ENCODE peak calls at places on chromosomes 7 and 10, in seven cellular contexts. One of them, this sample, is unnamed.
A peak's percentile ranks its signal among the peaks of the same experiment; 100 is the strongest.

GRCh38 chr10:99993994-99994689 is 15.6 kb downstream of the DNMBP start:
- DNase-seq in left ventricle myocardium inferior: peak; percentile 25
- DNase-seq in neuronal stem cell: no peak
- DNase-seq in NCI-H446: peak; percentile 48
- DNase-seq in osteocyte: no peak
- DNase-seq in mucosa of descending colon: no peak
- DNase-seq in RPMI7951: peak; percentile 94
- DNase-seq in this sample: peak; percentile 53

GRCh38 chr10:11195017-11195586 is 177.4 kb downstream of the CELF2 start:
- DNase-seq in mucosa of descending colon: no peak
- DNase-seq in RPMI7951: no peak
- DNase-seq in NCI-H446: no peak
- DNase-seq in neuronal stem cell: no peak
- DNase-seq in left ventricle myocardium inferior: no peak
- DNase-seq in osteocyte: no peak
- DNase-seq in this sample: no peak

GRCh38 chr7:139623518-139623917 is 100.0 kb downstream of the CLEC2L start:
- DNase-seq in osteocyte: no peak
- DNase-seq in NCI-H446: no peak
- DNase-seq in neuronal stem cell: no peak
- DNase-seq in RPMI7951: no peak
- DNase-seq in mucosa of descending colon: no peak
- DNase-seq in left ventricle myocardium inferior: no peak
- DNase-seq in this sample: no peak

GRCh38 chr10:71312840-71313789 is 5.9 kb upstream of the SLC29A3 start:
- DNase-seq in NCI-H446: peak; percentile 91
- DNase-seq in RPMI7951: peak; percentile 57
- DNase-seq in left ventricle myocardium inferior: peak; percentile 58
- DNase-seq in neuronal stem cell: no peak
- DNase-seq in osteocyte: no peak
- DNase-seq in mucosa of descending colon: no peak
- DNase-seq in this sample: peak; percentile 50

GRCh38 chr7:77351539-77352004 is 64.6 kb downstream of the GSAP start:
- DNase-seq in RPMI7951: no peak
- DNase-seq in neuronal stem cell: no peak
- DNase-seq in left ventricle myocardium inferior: peak; percentile 28
- DNase-seq in osteocyte: no peak
- DNase-seq in NCI-H446: no peak
- DNase-seq in mucosa of descending colon: no peak
- DNase-seq in this sample: no peak

GRCh38 chr7:129588268-129588667 is 23.3 kb upstream of the NRF1 start:
- DNase-seq in left ventricle myocardium inferior: no peak
- DNase-seq in mucosa of descending colon: no peak
- DNase-seq in NCI-H446: no peak
- DNase-seq in RPMI7951: no peak
- DNase-seq in osteocyte: no peak
- DNase-seq in neuronal stem cell: no peak
- DNase-seq in this sample: no peak

GRCh38 chr7:68629-69028 is 123.7 kb upstream of the FAM20C start:
- DNase-seq in neuronal stem cell: no peak
- DNase-seq in osteocyte: no peak
- DNase-seq in RPMI7951: peak; percentile 99
- DNase-seq in NCI-H446: no peak
- DNase-seq in left ventricle myocardium inferior: no peak
- DNase-seq in mucosa of descending colon: no peak
- DNase-seq in this sample: no peak

GRCh38 chr7:34991938-34992840 is 45.1 kb downstream of the DPY19L1 start:
- DNase-seq in mucosa of descending colon: peak; percentile 58
- DNase-seq in RPMI7951: peak; percentile 55
- DNase-seq in left ventricle myocardium inferior: no peak
- DNase-seq in osteocyte: no peak
- DNase-seq in neuronal stem cell: no peak
- DNase-seq in NCI-H446: no peak
- DNase-seq in this sample: no peak

GRCh38 chr7:19203686-19204085 is 58.5 kb upstream of the FERD3L start:
- DNase-seq in mucosa of descending colon: no peak
- DNase-seq in RPMI7951: no peak
- DNase-seq in NCI-H446: no peak
- DNase-seq in left ventricle myocardium inferior: no peak
- DNase-seq in neuronal stem cell: no peak
- DNase-seq in osteocyte: no peak
- DNase-seq in this sample: no peak

GRCh38 chr7:157807510-157807909 is 470.7 kb downstream of the DNAJB6 start:
- DNase-seq in left ventricle myocardium inferior: no peak
- DNase-seq in RPMI7951: peak; percentile 67
- DNase-seq in osteocyte: no peak
- DNase-seq in mucosa of descending colon: no peak
- DNase-seq in NCI-H446: no peak
- DNase-seq in neuronal stem cell: no peak
- DNase-seq in this sample: no peak

GRCh38 chr10:93417886-93418285 is 64.2 kb downstream of the MYOF start:
- DNase-seq in mucosa of descending colon: no peak
- DNase-seq in NCI-H446: peak; percentile 5
- DNase-seq in osteocyte: no peak
- DNase-seq in RPMI7951: no peak
- DNase-seq in left ventricle myocardium inferior: no peak
- DNase-seq in neuronal stem cell: no peak
- DNase-seq in this sample: no peak

GRCh38 chr10:133308431-133309110 is at the start of the genes TUBGCP2 and ZNF511:
- DNase-seq in osteocyte: peak; percentile 95
- DNase-seq in mucosa of descending colon: peak; percentile 93
- DNase-seq in neuronal stem cell: peak; percentile 78
- DNase-seq in left ventricle myocardium inferior: peak; percentile 89
- DNase-seq in RPMI7951: peak; percentile 75
- DNase-seq in NCI-H446: peak; percentile 78
- DNase-seq in this sample: peak; percentile 85

GRCh38 chr7:36084485-36085091 is 68.5 kb upstream of the EEPD1 start:
- DNase-seq in left ventricle myocardium inferior: no peak
- DNase-seq in osteocyte: no peak
- DNase-seq in NCI-H446: no peak
- DNase-seq in neuronal stem cell: peak; percentile 14
- DNase-seq in mucosa of descending colon: peak; percentile 85
- DNase-seq in RPMI7951: peak; percentile 91
- DNase-seq in this sample: peak; percentile 67

GRCh38 chr10:125127110-125127509 is 33.3 kb downstream of the CTBP2 start:
- DNase-seq in left ventricle myocardium inferior: no peak
- DNase-seq in NCI-H446: no peak
- DNase-seq in mucosa of descending colon: no peak
- DNase-seq in neuronal stem cell: no peak
- DNase-seq in osteocyte: no peak
- DNase-seq in RPMI7951: no peak
- DNase-seq in this sample: no peak